ENCODE peak calls at places on chromosomes 5 and 9, in five cellular contexts. M, P, T, R and Y are unnamed samples.

GRCh38 chr5:142032747-142033631 is 20.2 kb upstream of the GNPDA1 start:
- DNase-seq in P (no peak), R (no peak), M (no peak), T (no peak), Y (no peak)

GRCh38 chr9:110156902-110157301 is 51.1 kb downstream of the C9orf152 start:
- DNase-seq in M (no peak), T (no peak), P (no peak), R (no peak), Y (no peak)

GRCh38 chr9:33287087-33287490 is 3.2 kb upstream of the NFX1 start:
- DNase-seq in T (peak), M (no peak), P (no peak), R (peak), Y (no peak)

GRCh38 chr9:79742145-79742820 is 170.5 kb downstream of the TLE4 start:
- DNase-seq in P (no peak), R (peak), T (no peak), M (no peak), Y (no peak)

GRCh38 chr5:138274189-138274853 is at the start of gene GFRA3:
- DNase-seq in P (no peak), T (no peak), M (peak), R (no peak), Y (peak)

GRCh38 chr9:97357056-97357455 is 49.6 kb downstream of the CCDC180 start:
- DNase-seq in T (no peak), M (no peak), P (no peak), R (no peak), Y (no peak)

GRCh38 chr5:171577940-171578856 is 158.8 kb downstream of the FGF18 start:
- DNase-seq in R (no peak), M (no peak), P (no peak), T (no peak), Y (no peak)

GRCh38 chr5:95986937-95987520 is 25.4 kb upstream of the ELL2 start:
- DNase-seq in P (no peak), M (no peak), T (no peak), R (no peak), Y (no peak)

GRCh38 chr9:113887436-113887835 is 11.3 kb downstream of the ZNF618 start:
- DNase-seq in T (no peak), P (no peak), M (no peak), R (no peak), Y (no peak)

GRCh38 chr5:172004824-172005237 is 1.6 kb downstream of the FBXW11 start:
- DNase-seq in T (no peak), P (no peak), R (no peak), M (no peak), Y (no peak)

GRCh38 chr5:63794979-63795378 is 167.3 kb downstream of the HTR1A start:
- DNase-seq in M (no peak), R (no peak), P (no peak), T (no peak), Y (no peak)

GRCh38 chr9:82202808-82203207 is 214.2 kb downstream of the SPATA31D1 start:
- DNase-seq in M (no peak), T (peak), P (no peak), R (no peak), Y (no peak)

GRCh38 chr5:115349001-115349817 is 52.8 kb upstream of the CCDC112 start:
- DNase-seq in T (peak), P (no peak), R (no peak), M (no peak), Y (no peak)

GRCh38 chr5:103510851-103511553 is 51.6 kb downstream of the NUDT12 start:
- DNase-seq in T (no peak), R (no peak), P (no peak), M (no peak), Y (no peak)

GRCh38 chr9:134634190-134634589 is 7.4 kb upstream of the COL5A1 start:
- DNase-seq in P (peak), T (no peak), R (no peak), M (no peak), Y (no peak)

GRCh38 chr5:148383564-148384388 is at the start of gene FBXO38:
- DNase-seq in T (peak), R (peak), M (peak), P (peak), Y (peak)
- TF ChIP-seq POLR2A in T (peak), R (peak), M (peak), P (peak), Y (peak)

DNA sequence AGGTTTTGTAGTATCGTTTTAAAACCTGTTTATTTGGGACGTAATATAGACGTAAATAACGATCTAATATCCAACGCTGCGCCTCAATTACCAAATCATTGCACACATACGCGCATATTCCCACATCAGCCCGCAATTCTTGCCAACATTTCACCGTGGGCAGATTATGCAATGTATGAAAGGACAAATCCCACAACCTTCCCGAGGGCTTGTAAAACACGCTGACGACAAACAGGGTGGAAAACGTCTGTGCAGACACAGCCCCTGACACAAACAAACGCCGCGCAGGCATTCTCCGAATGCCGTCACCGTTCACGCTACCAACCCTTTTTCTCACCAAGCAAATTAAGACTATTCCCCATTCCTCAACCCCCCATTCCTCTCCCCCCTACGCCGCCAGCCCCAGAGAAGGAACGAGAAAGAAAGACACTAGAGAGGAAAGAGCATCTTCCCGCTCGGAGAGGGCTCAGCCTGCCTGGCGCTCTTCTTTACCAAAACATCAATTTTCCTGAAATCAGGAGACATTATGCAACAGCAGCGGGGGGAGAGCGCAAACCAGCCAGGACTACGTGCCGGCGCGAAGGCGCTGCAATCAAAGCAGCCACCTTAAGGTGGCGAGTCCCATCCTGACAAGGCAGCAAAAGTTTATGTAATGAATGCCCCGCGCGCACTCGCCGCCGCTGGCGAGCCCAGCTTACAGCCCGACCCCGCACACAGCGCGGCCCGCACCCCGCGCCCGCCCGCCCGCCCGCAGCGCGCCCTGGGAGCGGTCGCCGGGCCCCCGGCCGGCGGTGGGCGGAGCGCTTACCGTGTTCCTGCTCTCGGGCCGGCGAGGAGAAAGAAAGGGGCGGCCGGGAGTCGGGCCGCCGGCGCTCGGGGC is 560 bp downstream of the NFIL3 start:
- DNase-seq in R (peak), T (peak), P (no peak), M (peak), Y (peak)
- TF ChIP-seq POLR2A in R (peak), T (peak), P (peak), M (no peak), Y (no peak)

GRCh38 chr5:179620703-179621350 is 2.6 kb downstream of the HNRNPH1 start:
- DNase-seq in R (no peak), P (no peak), T (no peak), M (no peak), Y (no peak)

GRCh38 chr5:179620293-179620692 is 3.2 kb downstream of the HNRNPH1 start:
- DNase-seq in P (no peak), R (no peak), T (no peak), M (no peak), Y (no peak)

GRCh38 chr5:179619776-179620175 is 3.7 kb downstream of the HNRNPH1 start:
- DNase-seq in P (no peak), T (peak), R (no peak), M (no peak), Y (no peak)

GRCh38 chr5:179623001-179623905 is at the start of gene HNRNPH1:
- DNase-seq in P (peak), M (peak), R (peak), T (peak), Y (peak)

GRCh38 chr5:179621551-179621971 is 1.9 kb downstream of the HNRNPH1 start:
- DNase-seq in T (no peak), M (no peak), P (no peak), R (no peak), Y (no peak)
- TF ChIP-seq POLR2A in T (no peak), M (no peak), P (no peak), R (no peak), Y (peak)

GRCh38 chr5:55173696-55174101 is 722 bp upstream of the CDC20B start:
- DNase-seq in M (no peak), P (no peak), R (no peak), T (no peak), Y (no peak)

GRCh38 chr5:55171471-55171870 is 1.5 kb downstream of the CDC20B start:
- DNase-seq in M (no peak), R (no peak), T (no peak), P (no peak), Y (no peak)

GRCh38 chr5:55172051-55172899 is 702 bp downstream of the CDC20B start:
- DNase-seq in M (no peak), T (peak), P (no peak), R (peak), Y (peak)

GRCh38 chr5:55175781-55176175 is 2.8 kb upstream of the CDC20B start:
- DNase-seq in T (no peak), P (no peak), M (no peak), R (no peak), Y (no peak)

DNA sequence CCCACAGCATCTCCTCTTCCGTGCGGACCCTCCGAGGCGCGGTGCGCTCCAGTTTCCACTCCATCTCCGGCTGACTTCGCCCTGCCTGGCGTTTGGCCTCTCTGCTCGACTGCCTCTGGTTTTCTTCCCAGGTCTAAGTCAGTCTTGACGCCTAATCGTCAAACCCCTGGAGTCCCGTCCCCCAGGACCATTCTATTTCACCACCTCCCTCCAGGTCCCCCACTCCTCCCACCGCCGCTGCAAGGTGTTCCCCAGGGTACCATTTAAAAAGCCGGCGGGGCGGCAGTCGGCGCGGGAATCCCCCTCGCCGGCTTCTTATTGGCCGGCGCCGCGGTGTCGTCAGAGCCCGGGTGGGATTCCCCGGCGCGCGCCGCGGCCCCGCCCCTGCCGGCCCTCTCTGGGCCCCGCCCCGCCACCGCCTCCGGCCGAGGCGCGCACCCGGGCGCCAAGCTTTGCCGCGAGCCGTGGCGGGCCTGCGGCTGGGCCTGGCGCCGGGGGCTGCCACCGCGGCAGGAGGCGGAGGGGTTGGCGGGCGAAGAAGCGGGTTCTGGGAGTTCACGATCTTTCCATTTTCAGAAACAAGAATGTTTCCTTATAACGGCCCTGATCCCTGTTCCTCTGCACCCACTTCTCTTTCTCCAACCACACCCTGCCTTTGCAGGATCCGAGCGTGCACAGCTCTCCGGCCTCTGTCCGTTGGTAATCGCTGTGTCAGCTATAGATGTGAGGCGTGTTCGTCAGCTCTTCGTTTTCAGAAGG is at the start of gene CDC20B:
- DNase-seq in M (peak), T (peak), P (no peak), R (peak), Y (peak)
- TF ChIP-seq POLR2A in M (no peak), T (no peak), P (no peak), R (no peak), Y (no peak)

DNA sequence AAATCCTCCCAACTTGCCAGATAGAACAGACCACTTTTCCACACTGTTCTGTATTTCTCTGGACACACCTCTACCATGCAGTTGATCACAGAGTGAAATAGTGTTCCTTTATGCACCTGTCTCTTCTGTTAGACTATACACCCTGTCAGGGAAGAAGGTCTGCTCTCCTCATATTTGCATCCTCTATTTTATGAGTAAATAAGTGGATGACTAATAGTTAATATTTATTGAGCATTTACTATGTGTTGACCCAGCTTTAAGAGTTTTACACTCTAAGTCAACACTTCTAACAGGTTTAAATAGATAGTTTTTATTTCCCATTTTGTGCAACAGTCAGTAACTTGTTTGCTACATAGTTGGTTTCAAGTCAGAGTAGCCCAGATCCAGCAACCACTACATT is 452.8 kb upstream of the MPDZ start:
- DNase-seq in M (no peak), R (no peak), T (no peak), P (no peak), Y (no peak)
- TF ChIP-seq POLR2A in M (no peak), R (no peak), T (no peak), P (no peak), Y (no peak)

GRCh38 chr5:170168797-170169196 is 63.1 kb downstream of the FOXI1 start:
- DNase-seq in M (no peak), P (no peak), R (no peak), T (no peak), Y (no peak)
- TF ChIP-seq POLR2A in M (no peak), P (no peak), R (no peak), T (no peak), Y (no peak)